ENCODE peak calls at places on chromosomes 11 and 22, in four cellular contexts. One of them, this sample, is unnamed.

GRCh38 chr11:126113012-126113411 is 50.3 kb upstream of the CDON start:
- DNase-seq in HEK293T: no peak
- DNase-seq in K562: no peak
- DNase-seq in GM12878: no peak
- DNase-seq in this sample: no peak

GRCh38 chr22:43230571-43230970 is 43.6 kb upstream of the TTLL12 start:
- DNase-seq in HEK293T: no peak
- DNase-seq in K562: no peak
- DNase-seq in GM12878: no peak
- DNase-seq in this sample: no peak

GRCh38 chr22:46295277-46295971 is 1.2 kb upstream of the GTSE1 start:
- DNase-seq in HEK293T: no peak
- DNase-seq in K562: no peak
- DNase-seq in GM12878: no peak
- DNase-seq in this sample: no peak

GRCh38 chr11:105137286-105137685 is 2.3 kb downstream of the CARD18 start:
- DNase-seq in HEK293T: no peak
- DNase-seq in K562: no peak
- DNase-seq in GM12878: no peak
- DNase-seq in this sample: no peak

GRCh38 chr11:11179239-11179638 is 173.8 kb downstream of the CSNK2A3 start:
- DNase-seq in HEK293T: no peak
- DNase-seq in K562: no peak
- DNase-seq in GM12878: no peak
- DNase-seq in this sample: no peak

GRCh38 chr11:371716-372590 is 2.7 kb downstream of the B4GALNT4 start:
- DNase-seq in HEK293T: no peak
- DNase-seq in K562: no peak
- DNase-seq in GM12878: no peak
- DNase-seq in this sample: no peak

GRCh38 chr22:46146329-46146728 is 4.0 kb upstream of the PPARA start:
- DNase-seq in HEK293T: no peak
- DNase-seq in K562: no peak
- DNase-seq in GM12878: no peak
- DNase-seq in this sample: no peak

GRCh38 chr11:124167852-124168251 is 15.3 kb upstream of the OR10D3 start:
- DNase-seq in HEK293T: no peak
- DNase-seq in K562: no peak
- DNase-seq in GM12878: no peak
- DNase-seq in this sample: no peak

GRCh38 chr22:35921777-35922176 is 106.8 kb downstream of the RBFOX2 start:
- DNase-seq in HEK293T: peak
- DNase-seq in K562: peak
- DNase-seq in GM12878: peak
- DNase-seq in this sample: peak

GRCh38 chr11:128039140-128040021 is 548.0 kb downstream of the ETS1 start:
- DNase-seq in HEK293T: no peak
- DNase-seq in K562: no peak
- DNase-seq in GM12878: no peak
- DNase-seq in this sample: no peak

GRCh38 chr11:42766191-42766590 is 545.6 kb upstream of the API5 start:
- DNase-seq in HEK293T: no peak
- DNase-seq in K562: no peak
- DNase-seq in GM12878: no peak
- DNase-seq in this sample: no peak

GRCh38 chr22:38029901-38030300 is 27.3 kb upstream of the PICK1 start:
- DNase-seq in HEK293T: no peak
- DNase-seq in K562: no peak
- DNase-seq in GM12878: no peak
- DNase-seq in this sample: no peak

GRCh38 chr11:131579932-131580387 is 209.5 kb downstream of the NTM start:
- DNase-seq in HEK293T: peak
- DNase-seq in K562: peak
- DNase-seq in GM12878: no peak
- DNase-seq in this sample: peak

GRCh38 chr11:119702261-119702591 is 26.8 kb downstream of the NECTIN1 start:
- DNase-seq in HEK293T: no peak
- DNase-seq in K562: no peak
- DNase-seq in GM12878: no peak
- DNase-seq in this sample: no peak

GRCh38 chr11:114617157-114618124 is 21.9 kb upstream of the NXPE4 start:
- DNase-seq in HEK293T: no peak
- DNase-seq in K562: no peak
- DNase-seq in GM12878: no peak
- DNase-seq in this sample: no peak

GRCh38 chr11:132779487-132779886 is 752.8 kb downstream of the OPCML start:
- DNase-seq in HEK293T: no peak
- DNase-seq in K562: no peak
- DNase-seq in GM12878: no peak
- DNase-seq in this sample: no peak

GRCh38 chr11:67119577-67120391 is 721 bp downstream of the KDM2A start:
- DNase-seq in HEK293T: peak
- DNase-seq in K562: no peak
- DNase-seq in GM12878: no peak
- DNase-seq in this sample: no peak

GRCh38 chr11:66854729-66855211 is 2.1 kb upstream of the LRFN4 start:
- DNase-seq in HEK293T: no peak
- DNase-seq in K562: no peak
- DNase-seq in GM12878: no peak
- DNase-seq in this sample: no peak

GRCh38 chr11:76714493-76714892 is 43.9 kb upstream of the LRRC32 start:
- DNase-seq in HEK293T: no peak
- DNase-seq in K562: no peak
- DNase-seq in GM12878: no peak
- DNase-seq in this sample: no peak

GRCh38 chr11:65555693-65556231 is 2.4 kb downstream of the LTBP3 start:
- DNase-seq in HEK293T: no peak
- DNase-seq in K562: peak
- DNase-seq in GM12878: no peak
- DNase-seq in this sample: peak

DNA sequence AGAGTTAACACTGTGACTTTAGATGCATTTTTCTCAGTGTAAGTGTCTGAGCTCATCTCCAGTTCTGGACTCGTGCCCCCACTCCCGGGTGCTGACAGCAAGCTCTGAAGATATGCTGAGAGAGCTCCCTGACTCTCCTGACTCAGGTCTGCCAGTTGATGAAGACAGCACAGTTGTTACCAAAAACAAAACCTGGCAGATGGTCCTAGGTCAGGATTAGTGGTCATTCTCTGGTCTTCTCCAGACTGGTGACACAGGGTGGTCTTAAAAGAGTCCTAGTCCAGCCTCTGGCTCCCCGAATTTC is 8.6 kb downstream of the MIAT start:
- DNase-seq in HEK293T: no peak
- DNase-seq in K562: no peak
- DNase-seq in GM12878: no peak
- DNase-seq in this sample: no peak
- TF ChIP-seq TARDBP in HEK293T: no peak
- TF ChIP-seq TARDBP in K562: no peak
- TF ChIP-seq TARDBP in GM12878: no peak
- TF ChIP-seq TARDBP in this sample: no peak

GRCh38 chr11:112612283-112612849 is 348.9 kb upstream of the NCAM1 start:
- DNase-seq in HEK293T: no peak
- DNase-seq in K562: no peak
- DNase-seq in GM12878: no peak
- DNase-seq in this sample: no peak

GRCh38 chr11:112608466-112608865 is 347.8 kb upstream of the PLET1 start:
- DNase-seq in HEK293T: no peak
- DNase-seq in K562: no peak
- DNase-seq in GM12878: no peak
- DNase-seq in this sample: no peak

GRCh38 chr11:112613051-112613972 is 347.9 kb upstream of the NCAM1 start:
- DNase-seq in HEK293T: no peak
- DNase-seq in K562: no peak
- DNase-seq in GM12878: no peak
- DNase-seq in this sample: peak

GRCh38 chr11:112610494-112610893 is 349.8 kb upstream of the PLET1 start:
- DNase-seq in HEK293T: no peak
- DNase-seq in K562: no peak
- DNase-seq in GM12878: no peak
- DNase-seq in this sample: no peak

GRCh38 chr11:112610996-112611795 is 350.0 kb upstream of the NCAM1 start:
- DNase-seq in HEK293T: no peak
- DNase-seq in K562: no peak
- DNase-seq in GM12878: no peak
- DNase-seq in this sample: no peak
- TF ChIP-seq TARDBP in HEK293T: no peak
- TF ChIP-seq TARDBP in K562: no peak
- TF ChIP-seq TARDBP in GM12878: no peak
- TF ChIP-seq TARDBP in this sample: no peak

GRCh38 chr11:12524865-12525264 is 147.5 kb downstream of the PARVA start:
- DNase-seq in HEK293T: no peak
- DNase-seq in K562: no peak
- DNase-seq in GM12878: no peak
- DNase-seq in this sample: no peak

GRCh38 chr11:12526789-12527188 is 147.4 kb upstream of the TEAD1 start:
- DNase-seq in HEK293T: no peak
- DNase-seq in K562: no peak
- DNase-seq in GM12878: no peak
- DNase-seq in this sample: no peak

GRCh38 chr11:12528487-12528886 is 145.7 kb upstream of the TEAD1 start:
- DNase-seq in HEK293T: no peak
- DNase-seq in K562: no peak
- DNase-seq in GM12878: no peak
- DNase-seq in this sample: no peak

GRCh38 chr11:12523180-12523924 is 146.0 kb downstream of the PARVA start:
- DNase-seq in HEK293T: no peak
- DNase-seq in K562: no peak
- DNase-seq in GM12878: no peak
- DNase-seq in this sample: no peak

GRCh38 chr11:12525466-12526055 is 148.2 kb downstream of the PARVA start:
- DNase-seq in HEK293T: no peak
- DNase-seq in K562: no peak
- DNase-seq in GM12878: no peak
- DNase-seq in this sample: no peak
- TF ChIP-seq TARDBP in HEK293T: no peak
- TF ChIP-seq TARDBP in K562: no peak
- TF ChIP-seq TARDBP in GM12878: no peak
- TF ChIP-seq TARDBP in this sample: no peak

DNA sequence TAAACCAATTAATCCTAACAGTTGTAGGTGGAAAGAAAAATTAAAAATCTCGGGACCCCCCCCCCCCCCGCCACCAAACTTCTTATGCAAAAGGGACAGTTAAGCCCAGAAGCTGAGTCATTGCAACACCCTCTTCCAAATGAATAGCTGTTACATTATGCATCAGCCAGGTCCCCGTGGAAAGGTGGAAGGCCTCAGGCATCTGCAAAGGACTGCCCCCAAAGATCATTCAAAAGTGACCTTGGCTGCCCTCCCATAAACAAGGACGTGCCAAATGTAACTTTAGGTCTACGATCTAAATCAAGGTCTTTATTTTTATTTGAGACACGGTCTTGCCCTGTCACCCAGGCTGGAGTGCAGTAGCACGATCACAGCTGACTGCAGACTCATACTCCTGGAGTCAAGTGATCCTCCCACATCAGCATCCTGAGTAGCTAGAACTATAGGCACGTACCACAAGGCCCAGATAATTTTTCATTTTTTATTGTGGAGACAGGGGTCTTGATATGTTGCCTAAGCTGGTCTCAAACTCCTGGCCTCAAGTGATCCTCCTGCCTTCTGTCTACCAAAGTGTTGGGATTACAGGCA is 22.8 kb downstream of the SYN3 start:
- DNase-seq in HEK293T: no peak
- DNase-seq in K562: no peak
- DNase-seq in GM12878: no peak
- DNase-seq in this sample: no peak
- TF ChIP-seq TARDBP in HEK293T: no peak
- TF ChIP-seq TARDBP in K562: no peak
- TF ChIP-seq TARDBP in GM12878: no peak
- TF ChIP-seq TARDBP in this sample: no peak

GRCh38 chr11:8019671-8020597 is 32.8 kb downstream of the EIF3F start:
- DNase-seq in HEK293T: peak
- DNase-seq in K562: no peak
- DNase-seq in GM12878: no peak
- DNase-seq in this sample: no peak
- TF ChIP-seq TARDBP in HEK293T: no peak
- TF ChIP-seq TARDBP in K562: no peak
- TF ChIP-seq TARDBP in GM12878: no peak
- TF ChIP-seq TARDBP in this sample: no peak

GRCh38 chr11:37710031-37710430 is 1112.0 kb upstream of the RAG2 start:
- DNase-seq in HEK293T: no peak
- DNase-seq in K562: no peak
- DNase-seq in GM12878: no peak
- DNase-seq in this sample: no peak
- TF ChIP-seq TARDBP in HEK293T: no peak
- TF ChIP-seq TARDBP in K562: no peak
- TF ChIP-seq TARDBP in GM12878: no peak
- TF ChIP-seq TARDBP in this sample: no peak